ENCODE peak calls at places on chromosomes 7 and 10, in ten cellular contexts. M is heart right ventricle; C is Karpas-422; D is choroid plexus epithelial cell; G is GM23248; Z is CD8-positive, alpha-beta memory T cell; A is astrocyte of the cerebellum; F is GM12864; R is coronary artery; P is fibroblast of lung. I is an unnamed sample.

GRCh38 chr7:88700725-88701124 is 58.8 kb upstream of the ZNF804B start:
- DNase-seq in C (no peak), A (no peak), P (no peak), R (no peak), Z (no peak), M (no peak), G (no peak), D (no peak), F (no peak), I (no peak)

GRCh38 chr7:131753620-131754222 is 197.3 kb upstream of the PODXL start:
- DNase-seq in D (peak; percentile 4), F (no peak), Z (no peak), C (peak; percentile 59), P (no peak), G (peak; percentile 13), M (no peak), A (no peak), R (peak; percentile 50), I (no peak)

GRCh38 chr7:4261038-4261960 is 420.8 kb upstream of the FOXK1 start:
- DNase-seq in Z (no peak), M (no peak), C (no peak), R (no peak), D (no peak), G (no peak), P (no peak), A (no peak), F (no peak), I (no peak)

GRCh38 chr10:43939939-43940810 is 291.5 kb upstream of the ZNF32 start:
- DNase-seq in Z (no peak), P (no peak), G (no peak), M (no peak), F (no peak), R (peak; percentile 26), A (no peak), C (peak; percentile 86), D (peak; percentile 17), I (no peak)

GRCh38 chr7:33721895-33722294 is 183.4 kb upstream of the BMPER start:
- DNase-seq in P (no peak), M (no peak), G (no peak), F (no peak), C (peak; percentile 32), Z (no peak), D (no peak), A (no peak), R (no peak), I (no peak)

GRCh38 chr10:133454204-133454893 is 604 bp downstream of the SCART1 start:
- DNase-seq in D (no peak), P (no peak), R (no peak), F (no peak), C (no peak), A (no peak), Z (no peak), G (no peak), M (no peak), I (no peak)

GRCh38 chr7:17054836-17055235 is 173.1 kb upstream of the AGR3 start:
- DNase-seq in M (no peak), D (no peak), P (no peak), C (no peak), F (no peak), A (no peak), Z (no peak), G (no peak), R (no peak), I (no peak)

GRCh38 chr10:124539935-124540641 is 78.5 kb downstream of the LHPP start:
- DNase-seq in C (peak; percentile 99), F (no peak), A (peak; percentile 9), D (peak; percentile 56), R (no peak), Z (peak; percentile 63), M (peak; percentile 82), P (peak; percentile 26), G (peak; percentile 66), I (peak; percentile 34)

GRCh38 chr7:7731732-7732131 is 13.3 kb upstream of the RPA3 start:
- DNase-seq in C (no peak), R (no peak), P (peak; percentile 22), G (no peak), M (no peak), Z (no peak), A (no peak), F (no peak), D (no peak), I (no peak)

GRCh38 chr7:87152897-87153641 is 816 bp downstream of the DMTF1 start:
- DNase-seq in C (peak; percentile 72), F (no peak), R (no peak), Z (peak; percentile 19), P (peak; percentile 20), G (peak; percentile 67), D (peak; percentile 26), M (peak; percentile 14), A (no peak), I (peak; percentile 19)

GRCh38 chr7:134515569-134516468 is 11.5 kb upstream of the AKR1B10 start:
- DNase-seq in C (no peak), D (peak; percentile 71), M (no peak), A (peak; percentile 60), P (peak; percentile 87), G (peak; percentile 97), R (no peak), F (no peak), Z (no peak), I (no peak)
- H3K4me3 ChIP-seq in C (no peak overlapping the region), D (no peak overlapping the region), M (no peak overlapping the region), A (no peak overlapping the region), P (no peak overlapping the region), G (no peak overlapping the region), R (no peak overlapping the region), F (no peak overlapping the region), Z (no peak overlapping the region), I (no peak overlapping the region)

DNA sequence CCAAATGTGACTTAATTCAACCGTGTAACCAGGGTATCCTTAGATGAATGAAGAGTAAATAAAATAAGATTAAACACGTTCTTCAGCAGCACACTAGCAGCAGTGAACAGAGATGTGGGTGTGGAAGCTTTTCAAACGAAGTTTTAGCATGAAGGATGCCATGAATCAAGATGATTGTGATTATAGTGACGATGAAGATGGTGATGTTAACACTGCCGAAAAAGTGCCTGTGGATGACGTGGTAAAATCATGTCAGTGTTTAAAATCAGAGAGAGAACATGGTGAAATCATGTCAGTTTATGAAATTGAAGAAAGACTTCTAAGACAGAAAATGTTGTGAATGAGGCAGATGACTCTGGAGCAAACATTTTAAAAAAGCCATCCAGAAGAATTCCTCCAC is 19.2 kb downstream of the LCOR start:
- DNase-seq in C (no peak), P (no peak), M (no peak), A (no peak), R (no peak), F (no peak), D (no peak), Z (no peak), G (peak; percentile 54), I (no peak)
- H3K4me3 ChIP-seq in C (no peak overlapping the region), P (no peak overlapping the region), M (no peak overlapping the region), A (no peak overlapping the region), R (no peak overlapping the region), F (no peak overlapping the region), D (no peak overlapping the region), Z (no peak overlapping the region), G (peak overlapping the region; percentile 47), I (no peak overlapping the region)

DNA sequence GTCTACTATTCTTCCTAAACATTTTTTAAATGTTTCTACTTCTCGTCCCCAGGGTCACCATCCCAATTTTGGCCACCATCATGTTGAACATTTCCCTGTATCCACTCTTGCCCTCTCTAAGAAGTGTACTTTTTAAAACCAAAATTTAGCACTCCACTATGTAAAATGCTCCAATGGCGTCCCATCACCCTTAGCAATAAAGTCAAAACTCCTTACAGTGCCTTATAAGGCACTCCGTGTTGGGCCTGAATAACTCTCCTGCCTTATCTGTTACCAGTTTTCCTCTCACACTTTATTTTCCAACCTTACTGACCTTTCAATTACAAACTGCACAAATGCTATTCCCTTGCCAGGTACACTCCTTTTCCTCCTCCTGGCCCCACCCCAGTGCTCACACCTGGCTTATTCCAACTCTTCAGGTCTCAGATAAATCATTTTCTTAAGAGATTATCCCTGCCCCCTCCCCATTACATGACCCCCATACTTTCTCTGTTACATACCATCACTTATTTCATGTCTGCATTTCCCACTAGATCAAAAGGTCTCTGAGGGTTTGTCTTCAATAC is 1.3 kb downstream of the TMEM168 start:
- DNase-seq in A (no peak), G (no peak), P (no peak), Z (no peak), R (no peak), D (no peak), F (no peak), C (peak; percentile 41), M (no peak), I (no peak)
- H3K4me3 ChIP-seq in A (peak overlapping the region; percentile 72), G (peak overlapping the region; percentile 88), P (peak overlapping the region; percentile 93), Z (peak overlapping the region; percentile 92), R (peak overlapping the region; percentile 98), D (peak overlapping the region; percentile 89), F (peak overlapping the region; percentile 88), C (peak overlapping the region; percentile 74), M (peak overlapping the region; percentile 80), I (peak overlapping the region; percentile 98)

GRCh38 chr7:139721417-139721816 is 56.4 kb downstream of the HIPK2 start:
- DNase-seq in M (no peak), D (no peak), P (no peak), C (no peak), R (no peak), A (no peak), F (no peak), Z (no peak), G (no peak), I (no peak)
- H3K4me3 ChIP-seq in M (no peak overlapping the region), D (no peak overlapping the region), P (no peak overlapping the region), C (no peak overlapping the region), R (no peak overlapping the region), A (no peak overlapping the region), F (no peak overlapping the region), Z (no peak overlapping the region), G (no peak overlapping the region), I (no peak overlapping the region)

I was measured in naive thymus-derived CD4-positive, alpha-beta T cell.